ENCODE peak calls at places on chromosomes 1 and 21, in ten cellular contexts. One of them, this sample, is unnamed.

GRCh38 chr1:41813220-41813619 is 105.5 kb downstream of the HIVEP3 start:
- DNase-seq in A549: no peak
- DNase-seq in CD4-positive, alpha-beta T cell: no peak
- DNase-seq in cardiac muscle cell: no peak
- DNase-seq in caudate nucleus: no peak
- DNase-seq in CD4-positive, alpha-beta memory T cell: no peak
- DNase-seq in colonic mucosa: no peak
- DNase-seq in tibial artery: no peak
- DNase-seq in RWPE1: no peak
- DNase-seq in substantia nigra: no peak
- DNase-seq in this sample: no peak

GRCh38 chr1:159612211-159612885 is 24.7 kb downstream of the APCS start:
- DNase-seq in A549: no peak
- DNase-seq in CD4-positive, alpha-beta T cell: no peak
- DNase-seq in cardiac muscle cell: no peak
- DNase-seq in caudate nucleus: no peak
- DNase-seq in CD4-positive, alpha-beta memory T cell: no peak
- DNase-seq in colonic mucosa: no peak
- DNase-seq in tibial artery: no peak
- DNase-seq in RWPE1: no peak
- DNase-seq in substantia nigra: no peak
- DNase-seq in this sample: no peak

GRCh38 chr21:17250651-17251294 is 262.1 kb upstream of the CXADR start:
- DNase-seq in A549: no peak
- DNase-seq in CD4-positive, alpha-beta T cell: no peak
- DNase-seq in cardiac muscle cell: no peak
- DNase-seq in caudate nucleus: no peak
- DNase-seq in CD4-positive, alpha-beta memory T cell: no peak
- DNase-seq in colonic mucosa: no peak
- DNase-seq in tibial artery: no peak
- DNase-seq in RWPE1: no peak
- DNase-seq in substantia nigra: no peak
- DNase-seq in this sample: no peak

GRCh38 chr1:107648071-107648470 is 316.9 kb downstream of the VAV3 start:
- DNase-seq in A549: peak
- DNase-seq in CD4-positive, alpha-beta T cell: no peak
- DNase-seq in cardiac muscle cell: no peak
- DNase-seq in caudate nucleus: no peak
- DNase-seq in CD4-positive, alpha-beta memory T cell: no peak
- DNase-seq in colonic mucosa: no peak
- DNase-seq in tibial artery: no peak
- DNase-seq in RWPE1: peak
- DNase-seq in substantia nigra: no peak
- DNase-seq in this sample: peak

GRCh38 chr1:22689505-22689904 is 21.1 kb upstream of the EPHB2 start:
- DNase-seq in A549: peak
- DNase-seq in CD4-positive, alpha-beta T cell: no peak
- DNase-seq in cardiac muscle cell: no peak
- DNase-seq in caudate nucleus: no peak
- DNase-seq in CD4-positive, alpha-beta memory T cell: no peak
- DNase-seq in colonic mucosa: no peak
- DNase-seq in tibial artery: no peak
- DNase-seq in RWPE1: peak
- DNase-seq in substantia nigra: no peak
- DNase-seq in this sample: peak

GRCh38 chr1:11488966-11489625 is 10.1 kb downstream of the DISP3 start:
- DNase-seq in A549: no peak
- DNase-seq in CD4-positive, alpha-beta T cell: no peak
- DNase-seq in cardiac muscle cell: no peak
- DNase-seq in caudate nucleus: no peak
- DNase-seq in CD4-positive, alpha-beta memory T cell: no peak
- DNase-seq in colonic mucosa: no peak
- DNase-seq in tibial artery: no peak
- DNase-seq in RWPE1: no peak
- DNase-seq in substantia nigra: no peak
- DNase-seq in this sample: no peak

GRCh38 chr1:79845951-79846350 is 839.4 kb upstream of the ADGRL4 start:
- DNase-seq in A549: no peak
- DNase-seq in CD4-positive, alpha-beta T cell: no peak
- DNase-seq in cardiac muscle cell: no peak
- DNase-seq in caudate nucleus: no peak
- DNase-seq in CD4-positive, alpha-beta memory T cell: no peak
- DNase-seq in colonic mucosa: no peak
- DNase-seq in tibial artery: no peak
- DNase-seq in RWPE1: no peak
- DNase-seq in substantia nigra: no peak
- DNase-seq in this sample: no peak

GRCh38 chr1:81115422-81115821 is 685.3 kb upstream of the ADGRL2 start:
- DNase-seq in A549: no peak
- DNase-seq in CD4-positive, alpha-beta T cell: no peak
- DNase-seq in cardiac muscle cell: no peak
- DNase-seq in caudate nucleus: no peak
- DNase-seq in CD4-positive, alpha-beta memory T cell: no peak
- DNase-seq in colonic mucosa: no peak
- DNase-seq in tibial artery: no peak
- DNase-seq in RWPE1: no peak
- DNase-seq in substantia nigra: no peak
- DNase-seq in this sample: no peak

GRCh38 chr1:171344473-171344820 is 30.5 kb downstream of the FMO4 start:
- DNase-seq in A549: no peak
- DNase-seq in CD4-positive, alpha-beta T cell: no peak
- DNase-seq in cardiac muscle cell: no peak
- DNase-seq in caudate nucleus: no peak
- DNase-seq in CD4-positive, alpha-beta memory T cell: no peak
- DNase-seq in colonic mucosa: no peak
- DNase-seq in tibial artery: no peak
- DNase-seq in RWPE1: no peak
- DNase-seq in substantia nigra: no peak
- DNase-seq in this sample: no peak

GRCh38 chr1:11320153-11320936 is 47.3 kb downstream of the UBIAD1 start:
- DNase-seq in A549: peak
- DNase-seq in CD4-positive, alpha-beta T cell: no peak
- DNase-seq in cardiac muscle cell: peak
- DNase-seq in caudate nucleus: no peak
- DNase-seq in CD4-positive, alpha-beta memory T cell: peak
- DNase-seq in colonic mucosa: peak
- DNase-seq in tibial artery: no peak
- DNase-seq in RWPE1: no peak
- DNase-seq in substantia nigra: no peak
- DNase-seq in this sample: no peak

GRCh38 chr1:93344886-93345632 is 648 bp upstream of the DR1 start:
- DNase-seq in A549: no peak
- DNase-seq in CD4-positive, alpha-beta T cell: no peak
- DNase-seq in cardiac muscle cell: no peak
- DNase-seq in caudate nucleus: no peak
- DNase-seq in CD4-positive, alpha-beta memory T cell: peak
- DNase-seq in colonic mucosa: no peak
- DNase-seq in tibial artery: no peak
- DNase-seq in RWPE1: no peak
- DNase-seq in substantia nigra: no peak
- DNase-seq in this sample: no peak

GRCh38 chr1:211638246-211638645 is 37.2 kb downstream of the NEK2 start:
- DNase-seq in A549: no peak
- DNase-seq in CD4-positive, alpha-beta T cell: no peak
- DNase-seq in cardiac muscle cell: no peak
- DNase-seq in caudate nucleus: no peak
- DNase-seq in CD4-positive, alpha-beta memory T cell: no peak
- DNase-seq in colonic mucosa: no peak
- DNase-seq in tibial artery: peak
- DNase-seq in RWPE1: no peak
- DNase-seq in substantia nigra: no peak
- DNase-seq in this sample: no peak

GRCh38 chr1:93151474-93151873 is 28.7 kb downstream of the TMED5 start:
- DNase-seq in A549: no peak
- DNase-seq in CD4-positive, alpha-beta T cell: no peak
- DNase-seq in cardiac muscle cell: no peak
- DNase-seq in caudate nucleus: no peak
- DNase-seq in CD4-positive, alpha-beta memory T cell: no peak
- DNase-seq in colonic mucosa: no peak
- DNase-seq in tibial artery: no peak
- DNase-seq in RWPE1: no peak
- DNase-seq in substantia nigra: no peak
- DNase-seq in this sample: no peak

GRCh38 chr21:41678944-41679343 is 87.9 kb downstream of the RIPK4 start:
- DNase-seq in A549: peak
- DNase-seq in CD4-positive, alpha-beta T cell: no peak
- DNase-seq in cardiac muscle cell: peak
- DNase-seq in caudate nucleus: no peak
- DNase-seq in CD4-positive, alpha-beta memory T cell: no peak
- DNase-seq in colonic mucosa: peak
- DNase-seq in tibial artery: peak
- DNase-seq in RWPE1: peak
- DNase-seq in substantia nigra: peak
- DNase-seq in this sample: peak

GRCh38 chr1:115184260-115184950 is 95.1 kb upstream of the TSPAN2 start:
- DNase-seq in A549: no peak
- DNase-seq in CD4-positive, alpha-beta T cell: no peak
- DNase-seq in cardiac muscle cell: peak
- DNase-seq in caudate nucleus: no peak
- DNase-seq in CD4-positive, alpha-beta memory T cell: no peak
- DNase-seq in colonic mucosa: no peak
- DNase-seq in tibial artery: no peak
- DNase-seq in RWPE1: no peak
- DNase-seq in substantia nigra: no peak
- DNase-seq in this sample: no peak

GRCh38 chr1:210262167-210262896 is 29.7 kb downstream of the SERTAD4 start:
- DNase-seq in A549: no peak
- DNase-seq in CD4-positive, alpha-beta T cell: no peak
- DNase-seq in cardiac muscle cell: no peak
- DNase-seq in caudate nucleus: no peak
- DNase-seq in CD4-positive, alpha-beta memory T cell: no peak
- DNase-seq in colonic mucosa: no peak
- DNase-seq in tibial artery: peak
- DNase-seq in RWPE1: no peak
- DNase-seq in substantia nigra: no peak
- DNase-seq in this sample: no peak
- H3K27ac ChIP-seq in A549: no peak
- H3K27ac ChIP-seq in CD4-positive, alpha-beta T cell: no peak
- H3K27ac ChIP-seq in cardiac muscle cell: no peak
- H3K27ac ChIP-seq in caudate nucleus: no peak
- H3K27ac ChIP-seq in CD4-positive, alpha-beta memory T cell: no peak
- H3K27ac ChIP-seq in colonic mucosa: no peak
- H3K27ac ChIP-seq in tibial artery: peak
- H3K27ac ChIP-seq in RWPE1: peak
- H3K27ac ChIP-seq in substantia nigra: no peak
- H3K27ac ChIP-seq in this sample: no peak

GRCh38 chr21:28821276-28822063 is 171.2 kb downstream of the LTN1 start:
- DNase-seq in A549: no peak
- DNase-seq in CD4-positive, alpha-beta T cell: no peak
- DNase-seq in cardiac muscle cell: no peak
- DNase-seq in caudate nucleus: no peak
- DNase-seq in CD4-positive, alpha-beta memory T cell: no peak
- DNase-seq in colonic mucosa: no peak
- DNase-seq in tibial artery: no peak
- DNase-seq in RWPE1: no peak
- DNase-seq in substantia nigra: no peak
- DNase-seq in this sample: no peak
- H3K27ac ChIP-seq in A549: no peak
- H3K27ac ChIP-seq in CD4-positive, alpha-beta T cell: no peak
- H3K27ac ChIP-seq in cardiac muscle cell: no peak
- H3K27ac ChIP-seq in caudate nucleus: no peak
- H3K27ac ChIP-seq in CD4-positive, alpha-beta memory T cell: no peak
- H3K27ac ChIP-seq in colonic mucosa: no peak
- H3K27ac ChIP-seq in tibial artery: peak
- H3K27ac ChIP-seq in RWPE1: no peak
- H3K27ac ChIP-seq in substantia nigra: no peak
- H3K27ac ChIP-seq in this sample: no peak

DNA sequence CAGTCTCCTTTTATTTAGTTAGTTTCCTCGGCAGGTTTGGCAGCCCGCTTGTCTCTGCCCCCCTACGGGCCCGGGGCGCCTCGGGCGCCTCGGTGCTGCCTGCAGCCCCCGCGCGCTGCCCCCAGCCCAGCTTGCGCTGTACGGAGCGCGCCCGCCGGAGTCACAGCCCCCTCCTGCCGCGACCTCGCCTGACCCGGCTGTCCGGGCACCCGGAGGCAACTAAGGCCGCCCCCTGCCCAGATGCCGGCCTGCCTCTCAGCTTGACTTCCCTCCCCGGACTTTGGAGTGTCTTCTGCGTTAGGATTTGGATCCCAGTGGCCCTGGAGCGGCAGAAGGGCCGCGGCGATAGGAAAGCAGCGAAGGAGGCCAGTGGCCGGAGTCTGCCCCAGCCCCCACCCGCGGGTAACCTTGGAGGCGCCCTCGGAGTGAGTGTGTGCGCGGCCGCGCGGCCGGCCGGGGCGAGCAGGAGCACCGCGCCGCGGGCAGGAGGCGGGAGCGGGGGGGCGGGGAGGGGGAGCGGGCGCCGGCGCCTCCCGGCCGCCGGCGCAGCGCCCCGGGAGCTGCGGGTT is 7.6 kb downstream of the CDKN2C start:
- DNase-seq in A549: peak
- DNase-seq in CD4-positive, alpha-beta T cell: no peak
- DNase-seq in cardiac muscle cell: peak
- DNase-seq in caudate nucleus: no peak
- DNase-seq in CD4-positive, alpha-beta memory T cell: peak
- DNase-seq in colonic mucosa: peak
- DNase-seq in tibial artery: peak
- DNase-seq in RWPE1: peak
- DNase-seq in substantia nigra: no peak
- DNase-seq in this sample: no peak
- H3K27ac ChIP-seq in A549: peak
- H3K27ac ChIP-seq in CD4-positive, alpha-beta T cell: no peak
- H3K27ac ChIP-seq in cardiac muscle cell: no peak
- H3K27ac ChIP-seq in caudate nucleus: peak
- H3K27ac ChIP-seq in CD4-positive, alpha-beta memory T cell: peak
- H3K27ac ChIP-seq in colonic mucosa: peak
- H3K27ac ChIP-seq in tibial artery: peak
- H3K27ac ChIP-seq in RWPE1: peak
- H3K27ac ChIP-seq in substantia nigra: peak
- H3K27ac ChIP-seq in this sample: no peak

GRCh38 chr1:226678251-226678650 is 60.8 kb downstream of the ITPKB start:
- DNase-seq in A549: no peak
- DNase-seq in CD4-positive, alpha-beta T cell: no peak
- DNase-seq in cardiac muscle cell: no peak
- DNase-seq in caudate nucleus: no peak
- DNase-seq in CD4-positive, alpha-beta memory T cell: no peak
- DNase-seq in colonic mucosa: no peak
- DNase-seq in tibial artery: no peak
- DNase-seq in RWPE1: no peak
- DNase-seq in substantia nigra: no peak
- DNase-seq in this sample: no peak

GRCh38 chr1:226680653-226681052 is 58.4 kb downstream of the ITPKB start:
- DNase-seq in A549: no peak
- DNase-seq in CD4-positive, alpha-beta T cell: no peak
- DNase-seq in cardiac muscle cell: no peak
- DNase-seq in caudate nucleus: no peak
- DNase-seq in CD4-positive, alpha-beta memory T cell: no peak
- DNase-seq in colonic mucosa: no peak
- DNase-seq in tibial artery: peak
- DNase-seq in RWPE1: no peak
- DNase-seq in substantia nigra: no peak
- DNase-seq in this sample: no peak

GRCh38 chr1:226679853-226680516 is 59.1 kb downstream of the ITPKB start:
- DNase-seq in A549: no peak
- DNase-seq in CD4-positive, alpha-beta T cell: peak
- DNase-seq in cardiac muscle cell: peak
- DNase-seq in caudate nucleus: peak
- DNase-seq in CD4-positive, alpha-beta memory T cell: peak
- DNase-seq in colonic mucosa: peak
- DNase-seq in tibial artery: peak
- DNase-seq in RWPE1: peak
- DNase-seq in substantia nigra: no peak
- DNase-seq in this sample: no peak

GRCh38 chr1:226678701-226679100 is 60.4 kb downstream of the ITPKB start:
- DNase-seq in A549: no peak
- DNase-seq in CD4-positive, alpha-beta T cell: no peak
- DNase-seq in cardiac muscle cell: no peak
- DNase-seq in caudate nucleus: no peak
- DNase-seq in CD4-positive, alpha-beta memory T cell: peak
- DNase-seq in colonic mucosa: no peak
- DNase-seq in tibial artery: no peak
- DNase-seq in RWPE1: no peak
- DNase-seq in substantia nigra: no peak
- DNase-seq in this sample: no peak

GRCh38 chr1:226679303-226679702 is 59.8 kb downstream of the ITPKB start:
- DNase-seq in A549: no peak
- DNase-seq in CD4-positive, alpha-beta T cell: no peak
- DNase-seq in cardiac muscle cell: no peak
- DNase-seq in caudate nucleus: no peak
- DNase-seq in CD4-positive, alpha-beta memory T cell: no peak
- DNase-seq in colonic mucosa: no peak
- DNase-seq in tibial artery: no peak
- DNase-seq in RWPE1: no peak
- DNase-seq in substantia nigra: no peak
- DNase-seq in this sample: no peak
- H3K27ac ChIP-seq in A549: no peak
- H3K27ac ChIP-seq in CD4-positive, alpha-beta T cell: peak
- H3K27ac ChIP-seq in cardiac muscle cell: peak
- H3K27ac ChIP-seq in caudate nucleus: peak
- H3K27ac ChIP-seq in CD4-positive, alpha-beta memory T cell: peak
- H3K27ac ChIP-seq in colonic mucosa: peak
- H3K27ac ChIP-seq in tibial artery: peak
- H3K27ac ChIP-seq in RWPE1: no peak
- H3K27ac ChIP-seq in substantia nigra: peak
- H3K27ac ChIP-seq in this sample: no peak